ENCODE peak calls at places on chromosomes 4 and X, in six cellular contexts. One of them, this sample, is unnamed.
A peak's percentile ranks its signal among the peaks of the same experiment; 100 is the strongest.

GRCh38 chrX:110317820-110318663 is at the start of gene AMMECR1:
- DNase-seq in kidney: peak; percentile 94
- DNase-seq in pancreas: peak; percentile 79
- DNase-seq in foreskin fibroblast: peak; percentile 79
- DNase-seq in astrocyte: peak; percentile 65
- DNase-seq in BJ: peak; percentile 27
- DNase-seq in this sample: peak; percentile 83

GRCh38 chr4:128347930-128348660 is 60.5 kb upstream of the PGRMC2 start:
- DNase-seq in pancreas: no peak
- DNase-seq in foreskin fibroblast: no peak
- DNase-seq in BJ: no peak
- DNase-seq in kidney: no peak
- DNase-seq in astrocyte: no peak
- DNase-seq in this sample: peak; percentile 73

GRCh38 chr4:16579866-16580265 is 318.6 kb downstream of the LDB2 start:
- DNase-seq in pancreas: no peak
- DNase-seq in foreskin fibroblast: no peak
- DNase-seq in BJ: no peak
- DNase-seq in astrocyte: peak; percentile 80
- DNase-seq in kidney: no peak
- DNase-seq in this sample: peak; percentile 47

GRCh38 chr4:130422255-130422654 is 1326.3 kb downstream of the C4orf33 start:
- DNase-seq in astrocyte: no peak
- DNase-seq in kidney: no peak
- DNase-seq in pancreas: no peak
- DNase-seq in foreskin fibroblast: no peak
- DNase-seq in BJ: no peak
- DNase-seq in this sample: no peak

GRCh38 chr4:113349400-113349799 is 299.9 kb downstream of the ANK2 start:
- DNase-seq in kidney: no peak
- DNase-seq in foreskin fibroblast: no peak
- DNase-seq in astrocyte: no peak
- DNase-seq in pancreas: no peak
- DNase-seq in BJ: no peak
- DNase-seq in this sample: no peak

GRCh38 chr4:74618659-74619058 is 173.7 kb downstream of the AREG start:
- DNase-seq in astrocyte: peak; percentile 68
- DNase-seq in foreskin fibroblast: peak; percentile 23
- DNase-seq in BJ: no peak
- DNase-seq in kidney: no peak
- DNase-seq in pancreas: no peak
- DNase-seq in this sample: no peak

GRCh38 chrX:125205084-125205917 is 114.4 kb upstream of the TEX13C start:
- DNase-seq in astrocyte: no peak
- DNase-seq in kidney: peak; percentile 85
- DNase-seq in foreskin fibroblast: no peak
- DNase-seq in BJ: no peak
- DNase-seq in pancreas: peak; percentile 60
- DNase-seq in this sample: peak; percentile 6

GRCh38 chr4:138845051-138845450 is 170.5 kb upstream of the NOCT start:
- DNase-seq in astrocyte: no peak
- DNase-seq in BJ: no peak
- DNase-seq in pancreas: no peak
- DNase-seq in kidney: no peak
- DNase-seq in foreskin fibroblast: no peak
- DNase-seq in this sample: no peak

GRCh38 chrX:12210196-12210815 is 72.0 kb downstream of the FRMPD4 start:
- DNase-seq in astrocyte: peak; percentile 57
- DNase-seq in pancreas: no peak
- DNase-seq in kidney: no peak
- DNase-seq in foreskin fibroblast: peak; percentile 54
- DNase-seq in BJ: no peak
- DNase-seq in this sample: peak; percentile 70

GRCh38 chr4:104490096-104490769 is 4.5 kb downstream of the CXXC4 start:
- DNase-seq in astrocyte: peak; percentile 6
- DNase-seq in BJ: no peak
- DNase-seq in foreskin fibroblast: no peak
- DNase-seq in pancreas: peak; percentile 14
- DNase-seq in kidney: no peak
- DNase-seq in this sample: no peak

GRCh38 chr4:86338989-86339388 is 20.9 kb downstream of the MAPK10 start:
- DNase-seq in kidney: no peak
- DNase-seq in foreskin fibroblast: peak; percentile 97
- DNase-seq in astrocyte: peak; percentile 93
- DNase-seq in pancreas: no peak
- DNase-seq in BJ: peak; percentile 72
- DNase-seq in this sample: peak; percentile 82

GRCh38 chrX:154074199-154074598 is 23.3 kb downstream of the MECP2 start:
- DNase-seq in pancreas: no peak
- DNase-seq in kidney: no peak
- DNase-seq in BJ: no peak
- DNase-seq in astrocyte: peak; percentile 77
- DNase-seq in foreskin fibroblast: no peak
- DNase-seq in this sample: peak; percentile 72

GRCh38 chr4:98794565-98795205 is 134.2 kb downstream of the EIF4E start:
- DNase-seq in astrocyte: peak; percentile 75
- DNase-seq in pancreas: no peak
- DNase-seq in foreskin fibroblast: peak; percentile 44
- DNase-seq in BJ: no peak
- DNase-seq in kidney: no peak
- DNase-seq in this sample: peak; percentile 26

GRCh38 chrX:74249963-74250362 is 54.0 kb upstream of the ZCCHC13 start:
- DNase-seq in pancreas: no peak
- DNase-seq in BJ: no peak
- DNase-seq in foreskin fibroblast: no peak
- DNase-seq in astrocyte: no peak
- DNase-seq in kidney: no peak
- DNase-seq in this sample: no peak

GRCh38 chr4:44017422-44017739 is 431.2 kb downstream of the KCTD8 start:
- DNase-seq in pancreas: no peak
- DNase-seq in kidney: no peak
- DNase-seq in BJ: no peak
- DNase-seq in foreskin fibroblast: no peak
- DNase-seq in astrocyte: no peak
- DNase-seq in this sample: no peak

GRCh38 chr4:26135331-26135730 is 185.5 kb upstream of the RBPJ start:
- DNase-seq in foreskin fibroblast: peak; percentile 37
- DNase-seq in astrocyte: no peak
- DNase-seq in BJ: no peak
- DNase-seq in kidney: no peak
- DNase-seq in pancreas: no peak
- DNase-seq in this sample: no peak

GRCh38 chr4:153530284-153530995 is 64.3 kb downstream of the TMEM131L start:
- DNase-seq in pancreas: no peak
- DNase-seq in kidney: no peak
- DNase-seq in BJ: no peak
- DNase-seq in astrocyte: no peak
- DNase-seq in foreskin fibroblast: no peak
- DNase-seq in this sample: no peak

GRCh38 chr4:153532227-153532626 is 66.1 kb downstream of the TMEM131L start:
- DNase-seq in foreskin fibroblast: no peak
- DNase-seq in kidney: no peak
- DNase-seq in astrocyte: no peak
- DNase-seq in BJ: no peak
- DNase-seq in pancreas: no peak
- DNase-seq in this sample: no peak

GRCh38 chr4:153532636-153533035 is 66.5 kb downstream of the TMEM131L start:
- DNase-seq in BJ: no peak
- DNase-seq in pancreas: no peak
- DNase-seq in astrocyte: no peak
- DNase-seq in foreskin fibroblast: no peak
- DNase-seq in kidney: no peak
- DNase-seq in this sample: no peak

GRCh38 chr4:153529646-153530045 is 63.5 kb downstream of the TMEM131L start:
- DNase-seq in foreskin fibroblast: no peak
- DNase-seq in kidney: no peak
- DNase-seq in astrocyte: no peak
- DNase-seq in pancreas: no peak
- DNase-seq in BJ: no peak
- DNase-seq in this sample: peak; percentile 68

DNA sequence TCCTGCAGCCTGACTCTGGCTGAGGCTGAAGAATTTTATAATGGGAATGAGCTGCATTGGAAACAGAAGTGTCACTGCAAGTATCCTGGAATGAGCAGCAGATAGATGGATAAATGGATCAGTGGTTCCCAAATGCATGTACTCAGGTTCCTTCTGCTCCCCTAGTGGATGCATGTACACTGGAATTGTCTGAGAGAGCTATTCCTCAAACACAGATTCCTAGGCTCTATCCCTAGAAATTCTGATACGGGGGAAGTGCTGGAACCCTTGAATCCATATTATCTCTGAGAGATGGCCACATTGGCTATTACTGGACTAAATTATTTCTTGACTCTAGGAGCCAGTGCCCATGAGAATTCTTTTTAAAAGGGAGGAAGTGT is 64.8 kb downstream of the TMEM131L start:
- DNase-seq in astrocyte: no peak
- DNase-seq in pancreas: no peak
- DNase-seq in foreskin fibroblast: no peak
- DNase-seq in kidney: no peak
- DNase-seq in BJ: no peak
- DNase-seq in this sample: no peak
- TF ChIP-seq CTCF in astrocyte: peak; percentile 16
- TF ChIP-seq CTCF in pancreas: no peak
- TF ChIP-seq CTCF in foreskin fibroblast: peak; percentile 15
- TF ChIP-seq CTCF in kidney: no peak
- TF ChIP-seq CTCF in BJ: peak; percentile 8
- TF ChIP-seq CTCF in this sample: peak; percentile 26

GRCh38 chr4:173835863-173836262 is 305.8 kb upstream of the HAND2 start:
- DNase-seq in kidney: no peak
- DNase-seq in foreskin fibroblast: peak; percentile 4
- DNase-seq in BJ: no peak
- DNase-seq in pancreas: no peak
- DNase-seq in astrocyte: peak; percentile 48
- DNase-seq in this sample: peak; percentile 16

GRCh38 chr4:173834151-173834550 is 304.1 kb upstream of the HAND2 start:
- DNase-seq in astrocyte: no peak
- DNase-seq in BJ: no peak
- DNase-seq in foreskin fibroblast: no peak
- DNase-seq in kidney: no peak
- DNase-seq in pancreas: no peak
- DNase-seq in this sample: no peak

DNA sequence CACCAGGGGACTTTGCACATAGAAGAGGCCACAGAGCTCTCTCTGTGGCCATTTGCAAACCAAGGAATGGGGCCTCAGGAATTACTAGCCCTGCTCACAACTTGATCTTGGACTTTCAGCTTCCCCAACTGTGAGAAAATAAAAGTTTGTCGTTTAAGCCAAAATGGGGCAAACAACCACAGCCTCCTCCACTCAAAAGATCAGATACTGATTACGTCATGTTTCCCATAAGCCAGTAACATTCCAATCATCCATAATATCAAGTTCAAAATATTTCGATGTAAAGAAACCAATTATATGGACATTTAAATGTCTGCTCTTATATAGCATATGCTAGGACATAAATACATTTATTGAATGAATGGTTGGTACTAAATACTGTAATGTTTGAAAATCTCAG is 307.5 kb upstream of the HAND2 start:
- DNase-seq in pancreas: no peak
- DNase-seq in astrocyte: no peak
- DNase-seq in foreskin fibroblast: no peak
- DNase-seq in kidney: no peak
- DNase-seq in BJ: no peak
- DNase-seq in this sample: no peak
- H3K4me3 ChIP-seq in pancreas: no peak overlapping the region
- H3K4me3 ChIP-seq in astrocyte: no peak overlapping the region
- H3K4me3 ChIP-seq in foreskin fibroblast: no peak overlapping the region
- H3K4me3 ChIP-seq in kidney: no peak overlapping the region
- H3K4me3 ChIP-seq in BJ: no peak overlapping the region
- H3K4me3 ChIP-seq in this sample: no peak overlapping the region

GRCh38 chrX:95764972-95765451 is 919.6 kb upstream of the DIAPH2 start:
- DNase-seq in astrocyte: peak; percentile 4
- DNase-seq in kidney: no peak
- DNase-seq in foreskin fibroblast: no peak
- DNase-seq in BJ: no peak
- DNase-seq in pancreas: peak; percentile 10
- DNase-seq in this sample: peak; percentile 3

GRCh38 chrX:95760356-95760755 is 924.3 kb upstream of the DIAPH2 start:
- DNase-seq in BJ: no peak
- DNase-seq in foreskin fibroblast: no peak
- DNase-seq in pancreas: no peak
- DNase-seq in kidney: no peak
- DNase-seq in astrocyte: no peak
- DNase-seq in this sample: no peak

DNA sequence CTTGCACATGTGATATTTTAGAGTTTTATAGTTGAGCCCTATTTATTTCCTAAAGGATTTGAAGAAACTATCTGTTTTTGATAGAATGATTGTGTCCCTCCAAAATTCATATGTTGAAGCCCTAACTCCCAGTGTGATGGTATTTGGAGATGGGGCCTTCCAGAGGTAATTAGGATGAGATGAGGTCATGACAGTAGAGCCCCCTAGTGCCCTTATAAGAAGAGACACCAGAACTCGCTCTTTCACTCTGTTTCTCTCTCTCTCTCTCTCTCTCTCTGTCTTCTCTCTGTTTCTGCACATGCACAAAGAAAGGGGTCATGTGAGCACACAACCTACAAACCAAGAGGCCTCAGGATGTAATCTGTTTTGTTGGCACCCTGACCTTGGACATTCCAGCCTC is 921.9 kb upstream of the DIAPH2 start:
- DNase-seq in astrocyte: no peak
- DNase-seq in BJ: no peak
- DNase-seq in pancreas: no peak
- DNase-seq in kidney: no peak
- DNase-seq in foreskin fibroblast: no peak
- DNase-seq in this sample: no peak
- TF ChIP-seq CTCF in astrocyte: no peak
- TF ChIP-seq CTCF in BJ: no peak
- TF ChIP-seq CTCF in pancreas: no peak
- TF ChIP-seq CTCF in kidney: no peak
- TF ChIP-seq CTCF in foreskin fibroblast: no peak
- TF ChIP-seq CTCF in this sample: no peak

GRCh38 chrX:67543818-67544217 is at the start of gene AR:
- DNase-seq in BJ: no peak
- DNase-seq in foreskin fibroblast: peak; percentile 77
- DNase-seq in astrocyte: peak; percentile 60
- DNase-seq in kidney: peak; percentile 88
- DNase-seq in pancreas: peak; percentile 38
- DNase-seq in this sample: peak; percentile 54
- H3K4me3 ChIP-seq in BJ: peak within 1 kb of the TSS; percentile 66
- H3K4me3 ChIP-seq in foreskin fibroblast: peak within 1 kb of the TSS; percentile 56
- H3K4me3 ChIP-seq in astrocyte: peak within 1 kb of the TSS; percentile 64
- H3K4me3 ChIP-seq in kidney: peak within 1 kb of the TSS; percentile 71
- H3K4me3 ChIP-seq in pancreas: peak within 1 kb of the TSS; percentile 30
- H3K4me3 ChIP-seq in this sample: peak within 1 kb of the TSS; percentile 67